ENCODE peak calls at places on chromosomes 4 and X, in eight cellular contexts. One of them, this sample, is unnamed.

GRCh38 chr4:141642711-141643110 is 6.3 kb downstream of the IL15 start:
- DNase-seq in heart left ventricle: no peak
- DNase-seq in Peyer's patch: no peak
- DNase-seq in cardiac muscle cell: no peak
- DNase-seq in uterus: no peak
- DNase-seq in aorta: no peak
- DNase-seq in hepatocyte: no peak
- DNase-seq in heart right ventricle: no peak
- DNase-seq in this sample: no peak

GRCh38 chr4:179692251-179692650 is 2250.0 kb upstream of the AGA start:
- DNase-seq in heart left ventricle: no peak
- DNase-seq in Peyer's patch: no peak
- DNase-seq in cardiac muscle cell: no peak
- DNase-seq in uterus: no peak
- DNase-seq in aorta: no peak
- DNase-seq in hepatocyte: no peak
- DNase-seq in heart right ventricle: no peak
- DNase-seq in this sample: no peak

GRCh38 chr4:176287546-176287945 is 18.5 kb upstream of the ASB5 start:
- DNase-seq in heart left ventricle: no peak
- DNase-seq in Peyer's patch: no peak
- DNase-seq in cardiac muscle cell: no peak
- DNase-seq in uterus: no peak
- DNase-seq in aorta: no peak
- DNase-seq in hepatocyte: no peak
- DNase-seq in heart right ventricle: no peak
- DNase-seq in this sample: no peak

GRCh38 chr4:182748283-182748682 is 168.9 kb downstream of the DCTD start:
- DNase-seq in heart left ventricle: no peak
- DNase-seq in Peyer's patch: no peak
- DNase-seq in cardiac muscle cell: no peak
- DNase-seq in uterus: no peak
- DNase-seq in aorta: no peak
- DNase-seq in hepatocyte: no peak
- DNase-seq in heart right ventricle: peak; percentile 6
- DNase-seq in this sample: no peak

GRCh38 chrX:132001127-132001526 is 22.0 kb upstream of the STK26 start:
- DNase-seq in heart left ventricle: no peak
- DNase-seq in Peyer's patch: no peak
- DNase-seq in cardiac muscle cell: no peak
- DNase-seq in uterus: no peak
- DNase-seq in aorta: no peak
- DNase-seq in hepatocyte: no peak
- DNase-seq in heart right ventricle: no peak
- DNase-seq in this sample: no peak

GRCh38 chrX:22950278-22951266 is 49.2 kb upstream of the DDX53 start:
- DNase-seq in heart left ventricle: no peak
- DNase-seq in Peyer's patch: no peak
- DNase-seq in cardiac muscle cell: peak; percentile 93
- DNase-seq in uterus: no peak
- DNase-seq in aorta: no peak
- DNase-seq in hepatocyte: peak; percentile 65
- DNase-seq in heart right ventricle: no peak
- DNase-seq in this sample: no peak

GRCh38 chr4:187227907-187228699 is 504.4 kb upstream of the FAT1 start:
- DNase-seq in heart left ventricle: no peak
- DNase-seq in Peyer's patch: no peak
- DNase-seq in cardiac muscle cell: no peak
- DNase-seq in uterus: no peak
- DNase-seq in aorta: no peak
- DNase-seq in hepatocyte: peak; percentile 16
- DNase-seq in heart right ventricle: no peak
- DNase-seq in this sample: no peak

GRCh38 chr4:153112071-153112460 is 92.2 kb upstream of the TRIM2 start:
- DNase-seq in heart left ventricle: no peak
- DNase-seq in Peyer's patch: peak; percentile 62
- DNase-seq in cardiac muscle cell: no peak
- DNase-seq in uterus: no peak
- DNase-seq in aorta: no peak
- DNase-seq in hepatocyte: no peak
- DNase-seq in heart right ventricle: no peak
- DNase-seq in this sample: no peak

GRCh38 chr4:7389719-7390118 is 45.0 kb downstream of the PSAPL1 start:
- DNase-seq in heart left ventricle: no peak
- DNase-seq in Peyer's patch: no peak
- DNase-seq in cardiac muscle cell: no peak
- DNase-seq in uterus: peak; percentile 3
- DNase-seq in aorta: peak; percentile 26
- DNase-seq in hepatocyte: no peak
- DNase-seq in heart right ventricle: no peak
- DNase-seq in this sample: no peak

GRCh38 chr4:140163029-140163810 is 9.2 kb upstream of the MAML3 start:
- DNase-seq in heart left ventricle: no peak
- DNase-seq in Peyer's patch: no peak
- DNase-seq in cardiac muscle cell: peak; percentile 85
- DNase-seq in uterus: peak; percentile 38
- DNase-seq in aorta: peak; percentile 58
- DNase-seq in hepatocyte: no peak
- DNase-seq in heart right ventricle: peak; percentile 16
- DNase-seq in this sample: no peak

GRCh38 chr4:73664470-73664869 is 44.2 kb upstream of the RASSF6 start:
- DNase-seq in heart left ventricle: no peak
- DNase-seq in Peyer's patch: no peak
- DNase-seq in cardiac muscle cell: no peak
- DNase-seq in uterus: no peak
- DNase-seq in aorta: no peak
- DNase-seq in hepatocyte: no peak
- DNase-seq in heart right ventricle: no peak
- DNase-seq in this sample: no peak

GRCh38 chr4:24979554-24979953 is 51.2 kb downstream of the LGI2 start:
- DNase-seq in heart left ventricle: peak; percentile 59
- DNase-seq in Peyer's patch: peak; percentile 56
- DNase-seq in cardiac muscle cell: peak; percentile 71
- DNase-seq in uterus: no peak
- DNase-seq in aorta: peak; percentile 77
- DNase-seq in hepatocyte: no peak
- DNase-seq in heart right ventricle: peak; percentile 88
- DNase-seq in this sample: peak; percentile 49

GRCh38 chrX:15356444-15356843 is 21.1 kb upstream of the PIGA start:
- DNase-seq in heart left ventricle: no peak
- DNase-seq in Peyer's patch: no peak
- DNase-seq in cardiac muscle cell: peak; percentile 74
- DNase-seq in uterus: no peak
- DNase-seq in aorta: no peak
- DNase-seq in hepatocyte: peak; percentile 12
- DNase-seq in heart right ventricle: no peak
- DNase-seq in this sample: no peak

GRCh38 chr4:39976945-39977488 is 694 bp downstream of the PDS5A start:
- DNase-seq in heart left ventricle: no peak
- DNase-seq in Peyer's patch: peak; percentile 72
- DNase-seq in cardiac muscle cell: peak; percentile 42
- DNase-seq in uterus: peak; percentile 45
- DNase-seq in aorta: peak; percentile 65
- DNase-seq in hepatocyte: peak; percentile 56
- DNase-seq in heart right ventricle: peak; percentile 38
- DNase-seq in this sample: peak; percentile 41

GRCh38 chr4:174318829-174319764 is 35.4 kb downstream of the CEP44 start:
- DNase-seq in heart left ventricle: no peak
- DNase-seq in Peyer's patch: no peak
- DNase-seq in cardiac muscle cell: peak; percentile 59
- DNase-seq in uterus: no peak
- DNase-seq in aorta: no peak
- DNase-seq in hepatocyte: peak; percentile 32
- DNase-seq in heart right ventricle: no peak
- DNase-seq in this sample: no peak

DNA sequence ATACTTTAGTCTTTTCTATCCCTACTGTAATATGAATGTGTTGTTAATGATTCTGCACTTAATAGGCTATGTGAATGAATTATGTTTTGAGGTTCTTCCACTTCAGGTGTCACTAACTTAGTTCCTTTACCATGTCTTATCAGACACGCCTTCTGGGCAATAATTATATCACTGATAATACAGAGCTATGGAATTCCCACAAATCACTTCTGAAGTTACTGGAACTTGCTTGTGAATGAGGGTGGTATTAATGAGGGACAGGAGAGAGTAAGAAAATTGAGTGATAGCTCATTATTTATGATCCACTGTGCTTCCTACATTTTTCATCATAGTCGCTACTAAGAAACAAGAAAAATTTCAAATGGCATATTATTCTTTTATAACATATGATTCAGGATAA is 130.0 kb downstream of the PDLIM5 start:
- DNase-seq in heart left ventricle: no peak
- DNase-seq in Peyer's patch: no peak
- DNase-seq in cardiac muscle cell: no peak
- DNase-seq in uterus: no peak
- DNase-seq in aorta: no peak
- DNase-seq in hepatocyte: no peak
- DNase-seq in heart right ventricle: no peak
- DNase-seq in this sample: no peak
- H3K4me1 ChIP-seq in heart left ventricle: peaks cover 42% of the 10 kb centered on the region
- H3K4me1 ChIP-seq in Peyer's patch: no peaks in the 10 kb centered on the region
- H3K4me1 ChIP-seq in cardiac muscle cell: peaks cover 21% of the 10 kb centered on the region
- H3K4me1 ChIP-seq in uterus: peaks cover 9% of the 10 kb centered on the region
- H3K4me1 ChIP-seq in aorta: no peaks in the 10 kb centered on the region
- H3K4me1 ChIP-seq in hepatocyte: no peaks in the 10 kb centered on the region
- H3K4me1 ChIP-seq in heart right ventricle: peaks cover 76% of the 10 kb centered on the region
- H3K4me1 ChIP-seq in this sample: no peaks in the 10 kb centered on the region

DNA sequence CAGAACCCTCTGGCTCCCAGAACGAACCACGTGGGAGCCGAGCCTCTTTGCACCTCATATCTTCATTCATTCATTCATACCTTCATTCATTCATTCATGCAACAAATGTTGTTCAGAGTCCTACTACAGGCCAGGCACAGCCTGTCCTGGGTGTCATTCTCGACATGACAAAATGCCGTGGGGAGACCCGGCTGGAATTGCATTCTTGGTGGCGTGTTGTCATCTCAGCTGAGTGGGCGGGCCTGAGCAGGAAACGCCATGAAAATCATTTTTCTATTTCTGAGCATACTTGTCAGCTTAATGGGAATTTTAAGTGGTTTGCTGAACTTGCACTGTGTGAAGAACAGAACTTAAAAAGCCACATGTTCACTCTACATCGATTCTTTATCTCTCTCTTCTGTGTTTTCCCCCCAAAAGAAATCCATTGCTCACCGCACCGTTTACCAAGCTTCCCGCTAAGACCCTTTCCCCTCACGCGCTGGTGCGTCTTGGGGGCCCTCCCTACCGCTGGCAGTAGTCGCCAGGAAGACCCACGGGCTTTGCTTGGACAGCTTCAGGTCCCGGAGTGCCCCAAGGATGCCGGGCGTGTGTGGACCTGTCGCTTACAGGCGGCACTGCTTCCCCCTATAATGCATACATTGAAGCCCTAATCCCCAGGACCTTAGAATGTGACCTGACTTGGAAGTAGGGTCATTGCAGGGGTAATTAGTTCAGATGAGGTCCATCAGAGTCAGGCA is 41.6 kb upstream of the HMX1 start:
- DNase-seq in heart left ventricle: no peak
- DNase-seq in Peyer's patch: peak; percentile 26
- DNase-seq in cardiac muscle cell: no peak
- DNase-seq in uterus: peak; percentile 7
- DNase-seq in aorta: no peak
- DNase-seq in hepatocyte: peak; percentile 4
- DNase-seq in heart right ventricle: no peak
- DNase-seq in this sample: no peak
- H3K27me3 ChIP-seq in heart left ventricle: peaks cover 25% of the 10 kb centered on the region
- H3K27me3 ChIP-seq in Peyer's patch: no peaks in the 10 kb centered on the region
- H3K27me3 ChIP-seq in cardiac muscle cell: peaks cover 54% of the 10 kb centered on the region
- H3K27me3 ChIP-seq in uterus: no peaks in the 10 kb centered on the region
- H3K27me3 ChIP-seq in aorta: no peaks in the 10 kb centered on the region
- H3K27me3 ChIP-seq in hepatocyte: no peaks in the 10 kb centered on the region
- H3K27me3 ChIP-seq in heart right ventricle: peaks cover 40% of the 10 kb centered on the region
- H3K27me3 ChIP-seq in this sample: no peaks in the 10 kb centered on the region

DNA sequence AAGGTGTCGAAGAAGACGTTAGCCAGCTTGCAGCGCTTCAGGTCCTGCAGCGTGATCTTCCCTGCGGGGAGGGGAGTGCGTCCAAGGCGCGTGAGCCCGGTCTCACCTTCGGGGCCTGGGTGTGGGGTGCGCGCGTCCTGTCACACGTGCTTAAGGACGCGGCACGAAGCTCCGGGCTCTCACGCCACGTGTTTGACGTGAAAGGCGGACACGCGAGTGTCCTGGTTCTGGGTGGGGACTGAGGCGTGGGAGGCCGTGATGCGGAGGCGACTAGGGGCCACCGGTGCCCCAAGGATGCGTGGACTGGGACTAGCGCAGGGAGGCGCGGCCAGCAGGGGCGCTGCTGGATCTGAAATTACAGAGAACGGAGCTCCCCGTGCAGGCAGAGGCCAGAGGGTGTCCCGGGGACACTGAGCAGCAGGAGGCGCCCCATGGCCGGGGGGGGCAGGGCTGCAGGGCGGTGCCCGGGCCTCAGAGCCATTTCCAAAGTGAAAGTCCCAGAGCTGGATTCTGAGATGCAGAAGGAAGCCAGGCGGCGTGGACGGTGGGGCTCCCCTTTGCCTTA is 20.3 kb upstream of the GTPBP6 start:
- DNase-seq in heart left ventricle: peak; percentile 24
- DNase-seq in Peyer's patch: no peak
- DNase-seq in cardiac muscle cell: no peak
- DNase-seq in uterus: no peak
- DNase-seq in aorta: peak; percentile 21
- DNase-seq in hepatocyte: no peak
- DNase-seq in heart right ventricle: no peak
- DNase-seq in this sample: no peak
- H3K36me3 ChIP-seq in heart left ventricle: peaks cover 24% of the 10 kb centered on the region
- H3K36me3 ChIP-seq in Peyer's patch: no peaks in the 10 kb centered on the region
- H3K36me3 ChIP-seq in cardiac muscle cell: peaks cover 5% of the 10 kb centered on the region
- H3K36me3 ChIP-seq in uterus: no peaks in the 10 kb centered on the region
- H3K36me3 ChIP-seq in aorta: no peaks in the 10 kb centered on the region
- H3K36me3 ChIP-seq in hepatocyte: no peaks in the 10 kb centered on the region
- H3K36me3 ChIP-seq in heart right ventricle: no peaks in the 10 kb centered on the region
- H3K36me3 ChIP-seq in this sample: no peaks in the 10 kb centered on the region

DNA sequence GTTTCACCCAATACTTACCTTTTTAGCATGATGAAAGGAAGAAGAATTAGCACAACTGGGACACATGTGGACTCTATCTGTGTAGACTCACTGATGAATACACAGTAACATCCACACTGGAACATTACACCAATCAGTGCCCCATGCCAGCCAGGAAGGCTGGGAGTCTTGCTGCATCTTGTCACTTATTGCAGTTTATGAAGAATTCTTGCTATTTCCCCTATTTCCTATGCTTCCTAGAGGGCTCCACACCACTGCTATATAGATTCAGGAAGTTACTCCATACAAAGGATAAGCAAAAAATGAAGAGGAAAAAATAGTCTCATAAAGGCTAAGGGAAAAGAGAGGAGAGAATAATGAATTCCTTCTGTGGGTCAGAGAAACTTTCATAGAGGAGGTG is 201.0 kb downstream of the CAMK2D start:
- DNase-seq in heart left ventricle: no peak
- DNase-seq in Peyer's patch: no peak
- DNase-seq in cardiac muscle cell: peak; percentile 60
- DNase-seq in uterus: no peak
- DNase-seq in aorta: no peak
- DNase-seq in hepatocyte: no peak
- DNase-seq in heart right ventricle: no peak
- DNase-seq in this sample: no peak
- H3K4me1 ChIP-seq in heart left ventricle: peaks cover 36% of the 10 kb centered on the region
- H3K4me1 ChIP-seq in Peyer's patch: peaks cover 18% of the 10 kb centered on the region
- H3K4me1 ChIP-seq in cardiac muscle cell: peaks cover 6% of the 10 kb centered on the region
- H3K4me1 ChIP-seq in uterus: no peaks in the 10 kb centered on the region
- H3K4me1 ChIP-seq in aorta: peaks cover 6% of the 10 kb centered on the region
- H3K4me1 ChIP-seq in hepatocyte: no peaks in the 10 kb centered on the region
- H3K4me1 ChIP-seq in heart right ventricle: peaks cover 54% of the 10 kb centered on the region
- H3K4me1 ChIP-seq in this sample: peaks cover 34% of the 10 kb centered on the region